ENCODE peak calls at places on chromosome 20, in five cellular contexts. One of them, this sample, is unnamed.

GRCh38 chr20:55140631-55141030 is 665.2 kb downstream of the DOK5 start:
- DNase-seq in GM23248: no peak
- DNase-seq in neural progenitor cell: no peak
- DNase-seq in GM23338: no peak
- DNase-seq in SK-N-SH: no peak
- DNase-seq in this sample: no peak

GRCh38 chr20:12821249-12821648 is 187.5 kb upstream of the SPTLC3 start:
- DNase-seq in GM23248: no peak
- DNase-seq in neural progenitor cell: no peak
- DNase-seq in GM23338: no peak
- DNase-seq in SK-N-SH: no peak
- DNase-seq in this sample: no peak

GRCh38 chr20:63062188-63063140 is 55.7 kb upstream of the BHLHE23 start:
- DNase-seq in GM23248: no peak
- DNase-seq in neural progenitor cell: no peak
- DNase-seq in GM23338: no peak
- DNase-seq in SK-N-SH: no peak
- DNase-seq in this sample: no peak

GRCh38 chr20:40797425-40797824 is 108.4 kb upstream of the MAFB start:
- DNase-seq in GM23248: peak; percentile 36
- DNase-seq in neural progenitor cell: peak; percentile 38
- DNase-seq in GM23338: peak; percentile 76
- DNase-seq in SK-N-SH: no peak
- DNase-seq in this sample: no peak

GRCh38 chr20:16583444-16583843 is 10.2 kb upstream of the KIF16B start:
- DNase-seq in GM23248: peak; percentile 64
- DNase-seq in neural progenitor cell: no peak
- DNase-seq in GM23338: no peak
- DNase-seq in SK-N-SH: no peak
- DNase-seq in this sample: no peak

GRCh38 chr20:15061061-15061430 is 723.6 kb upstream of the FLRT3 start:
- DNase-seq in GM23248: no peak
- DNase-seq in neural progenitor cell: no peak
- DNase-seq in GM23338: no peak
- DNase-seq in SK-N-SH: no peak
- DNase-seq in this sample: peak; percentile 38

GRCh38 chr20:2001119-2001518 is 7.3 kb upstream of the PDYN start:
- DNase-seq in GM23248: no peak
- DNase-seq in neural progenitor cell: no peak
- DNase-seq in GM23338: no peak
- DNase-seq in SK-N-SH: no peak
- DNase-seq in this sample: no peak

GRCh38 chr20:2507875-2508630 is 662 bp downstream of the ZNF343 start:
- DNase-seq in GM23248: peak; percentile 62
- DNase-seq in neural progenitor cell: no peak
- DNase-seq in GM23338: no peak
- DNase-seq in SK-N-SH: peak; percentile 61
- DNase-seq in this sample: peak; percentile 7

GRCh38 chr20:35461620-35462019 is 6.2 kb downstream of the CEP250 start:
- DNase-seq in GM23248: no peak
- DNase-seq in neural progenitor cell: no peak
- DNase-seq in GM23338: no peak
- DNase-seq in SK-N-SH: no peak
- DNase-seq in this sample: no peak

GRCh38 chr20:31540406-31540805 is 26.2 kb downstream of the HM13 start:
- DNase-seq in GM23248: no peak
- DNase-seq in neural progenitor cell: no peak
- DNase-seq in GM23338: no peak
- DNase-seq in SK-N-SH: no peak
- DNase-seq in this sample: no peak
- H3F3A ChIP-seq in GM23248: peaks cover 80% of the 10 kb centered on the region
- H3F3A ChIP-seq in neural progenitor cell: peaks cover 5% of the 10 kb centered on the region
- H3F3A ChIP-seq in GM23338: peaks cover 50% of the 10 kb centered on the region
- H3F3A ChIP-seq in SK-N-SH: peaks cover 54% of the 10 kb centered on the region
- H3F3A ChIP-seq in this sample: peaks cover 71% of the 10 kb centered on the region

GRCh38 chr20:33679758-33680485 is 5.7 kb upstream of the NECAB3 start:
- DNase-seq in GM23248: no peak
- DNase-seq in neural progenitor cell: no peak
- DNase-seq in GM23338: no peak
- DNase-seq in SK-N-SH: no peak
- DNase-seq in this sample: peak; percentile 1

GRCh38 chr20:33681728-33682353 is 4.3 kb downstream of the E2F1 start:
- DNase-seq in GM23248: no peak
- DNase-seq in neural progenitor cell: no peak
- DNase-seq in GM23338: no peak
- DNase-seq in SK-N-SH: no peak
- DNase-seq in this sample: no peak

GRCh38 chr20:33680681-33681080 is 5.5 kb downstream of the E2F1 start:
- DNase-seq in GM23248: peak; percentile 50
- DNase-seq in neural progenitor cell: no peak
- DNase-seq in GM23338: no peak
- DNase-seq in SK-N-SH: no peak
- DNase-seq in this sample: no peak

GRCh38 chr20:33677991-33678431 is 3.8 kb upstream of the NECAB3 start:
- DNase-seq in GM23248: no peak
- DNase-seq in neural progenitor cell: no peak
- DNase-seq in GM23338: no peak
- DNase-seq in SK-N-SH: no peak
- DNase-seq in this sample: peak; percentile 25

GRCh38 chr20:33681288-33681687 is 4.9 kb downstream of the E2F1 start:
- DNase-seq in GM23248: no peak
- DNase-seq in neural progenitor cell: no peak
- DNase-seq in GM23338: no peak
- DNase-seq in SK-N-SH: no peak
- DNase-seq in this sample: no peak
- H3F3A ChIP-seq in GM23248: no peaks in the 10 kb centered on the region
- H3F3A ChIP-seq in neural progenitor cell: peaks cover 18% of the 10 kb centered on the region
- H3F3A ChIP-seq in GM23338: peaks cover 6% of the 10 kb centered on the region
- H3F3A ChIP-seq in SK-N-SH: no peaks in the 10 kb centered on the region
- H3F3A ChIP-seq in this sample: peaks cover 11% of the 10 kb centered on the region

DNA sequence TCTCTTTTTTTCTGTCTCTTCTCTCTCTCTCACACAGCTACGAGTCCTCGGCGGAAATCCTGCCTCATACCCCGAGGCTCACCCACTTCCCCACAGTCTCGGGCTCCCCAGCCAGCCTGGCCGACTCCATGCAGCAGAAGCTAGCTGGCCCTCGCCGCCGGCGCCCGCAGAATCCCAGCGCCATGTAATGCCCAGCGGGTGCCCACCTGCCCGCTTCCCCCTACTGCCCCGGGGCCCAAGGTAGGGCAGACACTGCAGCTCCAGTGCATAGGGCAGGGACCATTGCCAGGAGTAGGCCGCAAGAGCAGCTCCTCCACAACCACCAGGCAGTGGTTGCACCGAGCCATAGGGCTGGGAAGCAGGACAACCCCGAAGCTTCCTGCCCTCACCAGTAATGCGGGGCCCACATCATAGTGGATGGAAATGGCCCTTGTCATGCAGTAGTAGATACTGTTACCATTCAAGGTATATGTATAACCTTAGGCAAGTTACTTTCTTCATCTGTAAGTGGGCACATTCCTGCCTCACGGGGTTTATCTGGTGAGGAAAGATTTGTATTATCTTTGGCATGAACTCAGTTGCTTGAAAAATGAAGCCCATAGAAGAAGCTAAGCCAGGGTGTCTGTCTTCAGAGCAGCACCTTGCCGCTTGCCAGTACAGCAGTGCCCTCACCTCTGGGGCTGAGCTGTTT is 36.9 kb upstream of the ID1 start:
- DNase-seq in GM23248: peak; percentile 44
- DNase-seq in neural progenitor cell: no peak
- DNase-seq in GM23338: no peak
- DNase-seq in SK-N-SH: no peak
- DNase-seq in this sample: no peak
- H3F3A ChIP-seq in GM23248: peaks cover 65% of the 10 kb centered on the region
- H3F3A ChIP-seq in neural progenitor cell: peaks cover 20% of the 10 kb centered on the region
- H3F3A ChIP-seq in GM23338: peaks cover 86% of the 10 kb centered on the region
- H3F3A ChIP-seq in SK-N-SH: peaks cover 56% of the 10 kb centered on the region
- H3F3A ChIP-seq in this sample: peaks cover 70% of the 10 kb centered on the region

DNA sequence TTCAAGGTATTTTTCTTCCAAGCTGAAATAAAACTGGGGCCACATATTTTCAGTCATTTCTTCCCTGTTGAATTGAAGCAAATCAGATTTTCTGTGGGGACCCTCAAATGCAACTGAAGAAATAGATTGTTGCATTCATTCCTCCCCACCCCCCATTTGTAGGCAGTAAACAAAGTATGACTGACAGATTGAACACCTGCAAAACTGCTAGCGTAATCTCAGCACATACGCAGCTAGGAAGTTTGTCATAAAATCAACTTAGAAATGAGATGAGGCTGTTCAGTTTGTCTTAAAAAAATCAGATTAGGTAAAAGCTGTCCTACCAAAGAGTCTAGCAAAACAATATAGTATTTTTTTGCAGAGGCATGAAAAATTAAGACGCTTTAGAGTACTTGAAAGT is 8.9 kb downstream of the GZF1 start:
- DNase-seq in GM23248: no peak
- DNase-seq in neural progenitor cell: no peak
- DNase-seq in GM23338: no peak
- DNase-seq in SK-N-SH: no peak
- DNase-seq in this sample: no peak
- H3F3A ChIP-seq in GM23248: peaks cover 49% of the 10 kb centered on the region
- H3F3A ChIP-seq in neural progenitor cell: no peaks in the 10 kb centered on the region
- H3F3A ChIP-seq in GM23338: no peaks in the 10 kb centered on the region
- H3F3A ChIP-seq in SK-N-SH: peaks cover 17% of the 10 kb centered on the region
- H3F3A ChIP-seq in this sample: peaks cover 10% of the 10 kb centered on the region

DNA sequence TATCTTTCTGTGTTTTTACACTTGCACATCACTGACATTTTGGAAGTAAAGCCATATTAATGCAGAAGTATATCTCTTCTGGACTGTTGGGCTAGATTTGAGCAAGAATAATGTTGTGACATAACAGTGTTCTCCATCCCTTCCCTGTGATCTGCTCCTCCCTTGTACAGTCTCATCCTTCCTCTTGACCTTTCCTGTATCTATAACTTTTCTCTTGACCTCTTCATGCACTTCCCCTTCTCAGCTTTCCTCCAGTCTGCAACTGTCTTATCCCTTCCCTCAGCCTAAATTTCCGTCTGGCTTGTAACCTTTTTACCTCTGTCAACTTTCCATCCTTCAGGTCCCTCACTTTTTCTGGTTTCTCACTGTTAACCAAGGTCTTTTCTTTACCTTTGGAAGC is 29.8 kb downstream of the NCOA3 start:
- DNase-seq in GM23248: no peak
- DNase-seq in neural progenitor cell: no peak
- DNase-seq in GM23338: no peak
- DNase-seq in SK-N-SH: no peak
- DNase-seq in this sample: no peak
- H3F3A ChIP-seq in GM23248: peaks cover 19% of the 10 kb centered on the region
- H3F3A ChIP-seq in neural progenitor cell: no peaks in the 10 kb centered on the region
- H3F3A ChIP-seq in GM23338: no peaks in the 10 kb centered on the region
- H3F3A ChIP-seq in SK-N-SH: peaks cover 3% of the 10 kb centered on the region
- H3F3A ChIP-seq in this sample: peaks cover 40% of the 10 kb centered on the region

GRCh38 chr20:56487216-56487615 is 18.8 kb downstream of the RTF2 start:
- DNase-seq in GM23248: no peak
- DNase-seq in neural progenitor cell: no peak
- DNase-seq in GM23338: no peak
- DNase-seq in SK-N-SH: no peak
- DNase-seq in this sample: no peak
- H3F3A ChIP-seq in GM23248: no peaks in the 10 kb centered on the region
- H3F3A ChIP-seq in neural progenitor cell: no peaks in the 10 kb centered on the region
- H3F3A ChIP-seq in GM23338: no peaks in the 10 kb centered on the region
- H3F3A ChIP-seq in SK-N-SH: no peaks in the 10 kb centered on the region
- H3F3A ChIP-seq in this sample: no peaks in the 10 kb centered on the region

DNA sequence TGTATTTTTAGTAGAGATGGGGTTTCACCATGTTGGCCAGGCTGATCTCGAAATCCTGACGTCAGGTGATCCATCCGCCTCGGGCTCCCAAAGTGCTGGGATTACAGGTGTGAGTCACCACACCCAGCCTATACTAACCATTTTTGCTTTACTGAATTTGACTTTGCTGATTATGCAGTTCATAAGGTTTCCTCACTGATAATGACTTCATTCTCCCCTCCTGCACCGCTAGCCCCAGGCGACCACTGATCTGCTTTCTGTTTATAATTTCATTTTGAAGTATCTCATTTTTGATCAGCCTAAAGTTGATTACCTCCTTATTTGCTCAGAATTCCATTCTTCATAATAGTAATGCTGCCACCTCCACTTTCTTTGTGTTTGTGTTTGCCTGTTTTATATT is 48.7 kb upstream of the FAM83D start:
- DNase-seq in GM23248: no peak
- DNase-seq in neural progenitor cell: no peak
- DNase-seq in GM23338: no peak
- DNase-seq in SK-N-SH: no peak
- DNase-seq in this sample: no peak
- H3F3A ChIP-seq in GM23248: no peaks in the 10 kb centered on the region
- H3F3A ChIP-seq in neural progenitor cell: no peaks in the 10 kb centered on the region
- H3F3A ChIP-seq in GM23338: no peaks in the 10 kb centered on the region
- H3F3A ChIP-seq in SK-N-SH: no peaks in the 10 kb centered on the region
- H3F3A ChIP-seq in this sample: no peaks in the 10 kb centered on the region

GRCh38 chr20:47586648-47587306 is 85.1 kb downstream of the NCOA3 start:
- DNase-seq in GM23248: no peak
- DNase-seq in neural progenitor cell: peak; percentile 21
- DNase-seq in GM23338: peak; percentile 66
- DNase-seq in SK-N-SH: no peak
- DNase-seq in this sample: no peak
- H3F3A ChIP-seq in GM23248: no peaks in the 10 kb centered on the region
- H3F3A ChIP-seq in neural progenitor cell: peaks cover 20% of the 10 kb centered on the region
- H3F3A ChIP-seq in GM23338: no peaks in the 10 kb centered on the region
- H3F3A ChIP-seq in SK-N-SH: peaks cover 18% of the 10 kb centered on the region
- H3F3A ChIP-seq in this sample: peaks cover 79% of the 10 kb centered on the region

This sample was measured in PC-9.